ENCODE peak calls at places on chromosomes 2 and 18, in ten cellular contexts. N is kidney epithelial cell; U is fibroblast of pulmonary artery; Y is left lung; H is AG04450; J is CD4-positive, alpha-beta T cell; S is A673; K is fibroblast of lung; V is spleen; R is B cell. A is an unnamed sample.

GRCh38 chr2:100234141-100234540 is 88.2 kb downstream of the LONRF2 start:
- DNase-seq in N (no peak), U (peak; percentile 13), Y (no peak), H (peak; percentile 21), J (no peak), S (no peak), K (no peak), V (no peak), R (no peak), A (no peak)

GRCh38 chr2:128376241-128377041 is 57.8 kb upstream of the HS6ST1 start:
- DNase-seq in N (no peak), U (no peak), Y (peak; percentile 31), H (no peak), J (no peak), S (no peak), K (no peak), V (peak; percentile 66), R (no peak), A (no peak)

GRCh38 chr2:88006912-88007439 is 9.4 kb downstream of the RNU2-63P start:
- DNase-seq in N (no peak), U (no peak), Y (no peak), H (no peak), J (no peak), S (no peak), K (no peak), V (no peak), R (no peak), A (no peak)

GRCh38 chr18:58438161-58438983 is 190.5 kb downstream of the ALPK2 start:
- DNase-seq in N (no peak), U (peak; percentile 29), Y (no peak), H (no peak), J (no peak), S (no peak), K (peak; percentile 61), V (no peak), R (peak; percentile 30), A (no peak)

GRCh38 chr18:9049495-9049809 is 53.0 kb upstream of the NDUFV2 start:
- DNase-seq in N (no peak), U (no peak), Y (no peak), H (no peak), J (no peak), S (no peak), K (no peak), V (no peak), R (no peak), A (no peak)

GRCh38 chr2:208186465-208186864 is 3.4 kb downstream of the C2orf80 start:
- DNase-seq in N (no peak), U (no peak), Y (no peak), H (no peak), J (no peak), S (no peak), K (no peak), V (no peak), R (no peak), A (no peak)

GRCh38 chr2:56286936-56287335 is 103.1 kb downstream of the CCDC85A start:
- DNase-seq in N (no peak), U (no peak), Y (no peak), H (no peak), J (no peak), S (no peak), K (no peak), V (no peak), R (no peak), A (no peak)

GRCh38 chr2:204454672-204455380 is 90.4 kb upstream of the PARD3B start:
- DNase-seq in N (no peak), U (no peak), Y (no peak), H (no peak), J (no peak), S (no peak), K (no peak), V (no peak), R (no peak), A (no peak)

GRCh38 chr2:203569677-203570316 is 34.7 kb upstream of the RAPH1 start:
- DNase-seq in N (no peak), U (no peak), Y (no peak), H (no peak), J (no peak), S (no peak), K (no peak), V (no peak), R (no peak), A (no peak)

GRCh38 chr2:19116918-19117317 is 241.5 kb downstream of the OSR1 start:
- DNase-seq in N (no peak), U (no peak), Y (no peak), H (no peak), J (no peak), S (no peak), K (no peak), V (no peak), R (no peak), A (no peak)
- TF ChIP-seq CTCF in N (no peak), U (no peak), Y (no peak), H (no peak), J (no peak), S (no peak), K (no peak), V (no peak), R (no peak), A (no peak)

GRCh38 chr2:44100351-44100750 is 68.3 kb upstream of the PPM1B start:
- DNase-seq in N (peak; percentile 91), U (peak; percentile 96), Y (peak; percentile 84), H (peak; percentile 72), J (no peak), S (peak; percentile 27), K (peak; percentile 98), V (no peak), R (no peak), A (no peak)

GRCh38 chr2:44098050-44098449 is 70.6 kb upstream of the PPM1B start:
- DNase-seq in N (no peak), U (no peak), Y (no peak), H (no peak), J (no peak), S (no peak), K (no peak), V (no peak), R (no peak), A (no peak)

GRCh38 chr2:44102790-44103642 is 65.7 kb upstream of the PPM1B start:
- DNase-seq in N (no peak), U (peak; percentile 68), Y (no peak), H (no peak), J (no peak), S (no peak), K (no peak), V (no peak), R (no peak), A (no peak)

GRCh38 chr2:44103643-44104038 is 65.0 kb upstream of the PPM1B start:
- DNase-seq in N (no peak), U (no peak), Y (no peak), H (no peak), J (no peak), S (no peak), K (no peak), V (no peak), R (no peak), A (no peak)

GRCh38 chr2:44101246-44101645 is 67.4 kb upstream of the PPM1B start:
- DNase-seq in N (no peak), U (no peak), Y (no peak), H (no peak), J (no peak), S (no peak), K (no peak), V (no peak), R (no peak), A (no peak)
- TF ChIP-seq CTCF in N (no peak), U (no peak), Y (no peak), H (no peak), J (no peak), S (no peak), K (no peak), V (no peak), R (no peak), A (no peak)

DNA sequence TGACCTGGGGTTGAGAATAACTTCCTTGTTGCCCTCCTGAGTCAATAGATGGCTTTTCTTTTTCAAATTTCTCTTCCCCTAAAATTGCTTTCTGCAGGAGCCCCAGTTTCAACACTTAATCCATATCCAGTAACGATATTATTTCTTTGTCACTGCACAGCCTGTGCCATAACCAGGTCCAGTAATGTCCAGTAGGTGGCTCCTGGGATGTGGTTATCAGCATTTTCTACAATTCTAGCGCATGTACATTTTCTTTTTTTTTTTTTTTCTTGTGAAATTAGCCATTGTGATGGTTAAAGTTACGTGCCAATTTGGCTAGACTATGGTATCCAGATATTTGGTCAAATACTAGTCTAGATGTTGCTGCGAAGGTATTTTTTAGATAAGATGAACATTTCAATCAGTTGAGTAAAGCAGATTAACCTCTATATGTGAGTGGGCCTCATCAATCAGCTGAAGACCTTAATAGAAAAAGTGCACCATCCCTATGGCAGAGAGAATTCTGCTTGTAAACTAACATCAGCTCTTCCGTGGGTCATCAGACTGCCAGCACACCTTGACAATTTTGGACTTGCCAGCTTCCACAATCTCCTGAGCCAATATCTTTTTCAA is 72.9 kb upstream of the SCG2 start:
- DNase-seq in N (no peak), U (peak; percentile 71), Y (no peak), H (no peak), J (no peak), S (peak; percentile 58), K (peak; percentile 65), V (no peak), R (no peak), A (no peak)
- TF ChIP-seq CTCF in N (peak; percentile 74), U (peak; percentile 80), Y (peak; percentile 20), H (peak; percentile 81), J (no peak), S (peak; percentile 67), K (peak; percentile 71), V (no peak), R (no peak), A (no peak)

GRCh38 chr2:239736358-239737143 is 288.6 kb downstream of the NDUFA10 start:
- DNase-seq in N (no peak), U (no peak), Y (no peak), H (no peak), J (no peak), S (no peak), K (no peak), V (no peak), R (no peak), A (no peak)
- TF ChIP-seq CTCF in N (no peak), U (no peak), Y (no peak), H (no peak), J (no peak), S (no peak), K (no peak), V (no peak), R (no peak), A (no peak)